ENCODE peak calls at places on chromosomes 2 and 18, in four cellular contexts. One of them, this sample, is unnamed.

GRCh38 chr2:227687189-227687588 is 20.6 kb downstream of the SCYGR5 start:
- DNase-seq in EH: no peak
- DNase-seq in DMS79: no peak
- DNase-seq in endodermal cell: no peak
- DNase-seq in this sample: no peak

GRCh38 chr2:16713011-16713423 is 47.4 kb upstream of the CYRIA start:
- DNase-seq in DMS79: no peak
- DNase-seq in EH: no peak
- DNase-seq in endodermal cell: no peak
- DNase-seq in this sample: no peak

GRCh38 chr18:21459706-21460286 is 140.7 kb downstream of the ESCO1 start:
- DNase-seq in endodermal cell: no peak
- DNase-seq in EH: no peak
- DNase-seq in DMS79: no peak
- DNase-seq in this sample: no peak

GRCh38 chr2:25204190-25204838 is 35.9 kb upstream of the POMC start:
- DNase-seq in EH: no peak
- DNase-seq in endodermal cell: peak; percentile 77
- DNase-seq in DMS79: no peak
- DNase-seq in this sample: no peak

GRCh38 chr18:54303408-54303807 is 34.1 kb downstream of the POLI start:
- DNase-seq in endodermal cell: no peak
- DNase-seq in DMS79: no peak
- DNase-seq in EH: no peak
- DNase-seq in this sample: no peak

GRCh38 chr18:6427281-6427680 is 12.6 kb upstream of the L3MBTL4 start:
- DNase-seq in EH: no peak
- DNase-seq in DMS79: no peak
- DNase-seq in endodermal cell: no peak
- DNase-seq in this sample: no peak

GRCh38 chr2:54308186-54308585 is 52.2 kb upstream of the TSPYL6 start:
- DNase-seq in EH: peak; percentile 60
- DNase-seq in endodermal cell: no peak
- DNase-seq in DMS79: no peak
- DNase-seq in this sample: no peak

GRCh38 chr2:197107291-197108269 is 181.1 kb upstream of the PGAP1 start:
- DNase-seq in DMS79: no peak
- DNase-seq in EH: peak; percentile 80
- DNase-seq in endodermal cell: no peak
- DNase-seq in this sample: no peak

GRCh38 chr2:100350661-100351185 is 28.4 kb upstream of the LONRF2 start:
- DNase-seq in endodermal cell: no peak
- DNase-seq in EH: no peak
- DNase-seq in DMS79: peak; percentile 81
- DNase-seq in this sample: no peak

GRCh38 chr18:76968073-76968472 is 145.7 kb downstream of the ZNF236 start:
- DNase-seq in endodermal cell: peak; percentile 90
- DNase-seq in DMS79: no peak
- DNase-seq in EH: no peak
- DNase-seq in this sample: no peak

GRCh38 chr2:216519154-216519762 is 20.6 kb downstream of the RPL37A start:
- DNase-seq in DMS79: peak; percentile 55
- DNase-seq in EH: peak; percentile 85
- DNase-seq in endodermal cell: peak; percentile 85
- DNase-seq in this sample: no peak

GRCh38 chr18:7259482-7259881 is 28.6 kb downstream of the LRRC30 start:
- DNase-seq in endodermal cell: no peak
- DNase-seq in DMS79: no peak
- DNase-seq in EH: no peak
- DNase-seq in this sample: no peak

GRCh38 chr2:191533693-191534175 is 144.2 kb upstream of the NABP1 start:
- DNase-seq in EH: peak; percentile 12
- DNase-seq in endodermal cell: no peak
- DNase-seq in DMS79: no peak
- DNase-seq in this sample: no peak

GRCh38 chr2:16962459-16962858 is 296.8 kb upstream of the CYRIA start:
- DNase-seq in EH: no peak
- DNase-seq in endodermal cell: no peak
- DNase-seq in DMS79: no peak
- DNase-seq in this sample: no peak